ENCODE peak calls at places on chromosome 7, in nine cellular contexts. T is RWPE1, G is GM13976, H is MCF 10A, D is body of pancreas, R is endothelial cell, U is nephron progenitor cell, N is HFF-Myc, B is AG09319. P is an unnamed sample.

GRCh38 chr7:45609180-45609579 is 35.0 kb downstream of the ADCY1 start:
- DNase-seq in T (no peak), G (peak; percentile 7), H (no peak), D (no peak), R (no peak), U (no peak), N (no peak), B (no peak), P (no peak)

GRCh38 chr7:51255536-51256243 is 60.9 kb downstream of the COBL start:
- DNase-seq in T (no peak), G (no peak), H (peak; percentile 16), D (no peak), R (no peak), U (no peak), N (no peak), B (no peak), P (no peak)

GRCh38 chr7:158022601-158023000 is 565.0 kb downstream of the PTPRN2 start:
- DNase-seq in T (no peak), G (no peak), H (no peak), D (no peak), R (no peak), U (no peak), N (no peak), B (no peak), P (no peak)

GRCh38 chr7:157712666-157713235 is 375.9 kb downstream of the DNAJB6 start:
- DNase-seq in T (no peak), G (no peak), H (no peak), D (no peak), R (no peak), U (no peak), N (no peak), B (no peak), P (no peak)

GRCh38 chr7:93964262-93964661 is 39.9 kb downstream of the BET1 start:
- DNase-seq in T (no peak), G (no peak), H (no peak), D (no peak), R (no peak), U (no peak), N (no peak), B (no peak), P (no peak)

GRCh38 chr7:48875300-48875916 is 48.9 kb upstream of the CDC14C start:
- DNase-seq in T (peak; percentile 26), G (no peak), H (peak; percentile 43), D (peak; percentile 11), R (peak; percentile 50), U (peak; percentile 61), N (no peak), B (no peak), P (no peak)

GRCh38 chr7:50620418-50620817 is 55.2 kb upstream of the DDC start:
- DNase-seq in T (no peak), G (no peak), H (no peak), D (no peak), R (no peak), U (no peak), N (no peak), B (no peak), P (no peak)

GRCh38 chr7:66505531-66506451 is 122.9 kb upstream of the KCTD7 start:
- DNase-seq in T (no peak), G (no peak), H (no peak), D (no peak), R (no peak), U (no peak), N (no peak), B (no peak), P (peak; percentile 42)

GRCh38 chr7:7884855-7885254 is 83.7 kb upstream of the GLCCI1 start:
- DNase-seq in T (no peak), G (no peak), H (peak; percentile 35), D (no peak), R (no peak), U (no peak), N (no peak), B (no peak), P (no peak)

GRCh38 chr7:102890292-102890970 is 22.4 kb upstream of the LRRC17 start:
- DNase-seq in T (no peak), G (no peak), H (no peak), D (no peak), R (no peak), U (no peak), N (no peak), B (no peak), P (no peak)

GRCh38 chr7:131562941-131563340 is 6.5 kb upstream of the PODXL start:
- DNase-seq in T (no peak), G (no peak), H (no peak), D (no peak), R (no peak), U (no peak), N (no peak), B (no peak), P (no peak)

GRCh38 chr7:112202819-112203218 is 3.4 kb downstream of the DOCK4 start:
- DNase-seq in T (no peak), G (no peak), H (peak; percentile 74), D (peak; percentile 45), R (no peak), U (no peak), N (no peak), B (no peak), P (peak; percentile 54)

GRCh38 chr7:41162612-41163011 is 540.3 kb downstream of the INHBA start:
- DNase-seq in T (no peak), G (no peak), H (no peak), D (no peak), R (no peak), U (no peak), N (no peak), B (no peak), P (no peak)

GRCh38 chr7:32479574-32480200 is 10.5 kb downstream of the LSM5 start:
- DNase-seq in T (peak; percentile 55), G (peak; percentile 52), H (peak; percentile 63), D (no peak), R (peak; percentile 42), U (no peak), N (no peak), B (no peak), P (peak; percentile 53)

DNA sequence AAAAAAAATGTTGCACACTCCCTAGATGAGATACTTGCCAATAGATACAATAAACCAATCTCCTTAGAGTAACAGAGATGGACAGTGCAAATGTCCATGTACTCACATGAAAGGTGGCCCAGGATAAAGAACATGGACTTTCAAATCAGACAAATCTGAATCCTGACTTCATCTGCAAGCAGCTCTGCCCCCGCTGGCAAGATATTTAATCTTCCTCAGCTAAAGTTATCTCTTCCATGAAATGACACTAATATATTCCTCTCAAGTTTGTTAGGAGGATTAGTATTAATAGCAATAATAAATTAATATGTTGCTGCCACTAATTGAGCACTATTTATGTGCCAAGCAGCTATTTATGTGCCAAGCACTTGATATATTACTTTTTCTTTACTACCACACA is 148.6 kb upstream of the YAE1 start:
- DNase-seq in T (no peak), G (no peak), H (no peak), D (no peak), R (no peak), U (no peak), N (no peak), B (no peak), P (no peak)
- TF ChIP-seq CTCF in T (peak; percentile 6), G (no peak), H (no peak), D (no peak), R (peak; percentile 17), U (no peak), N (no peak), B (no peak), P (no peak)

DNA sequence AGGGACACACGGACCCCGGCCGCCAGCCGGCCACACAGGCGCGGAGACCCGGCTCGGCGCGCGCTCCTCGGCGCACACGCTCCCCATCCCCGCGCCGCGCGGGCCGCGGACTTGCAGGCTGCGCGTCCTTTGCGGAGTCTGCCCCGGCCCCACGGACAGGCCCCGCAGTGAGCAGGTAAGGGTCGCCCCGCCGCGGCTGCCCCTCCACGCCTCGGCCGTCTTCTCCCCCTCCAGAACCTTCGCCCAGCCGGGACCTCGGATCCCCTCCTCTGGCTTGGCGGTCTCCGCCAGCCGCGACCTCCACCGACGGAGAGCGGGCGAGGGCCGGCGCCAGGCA is 364 bp downstream of the ADCYAP1R1 start:
- DNase-seq in T (no peak), G (no peak), H (no peak), D (no peak), R (no peak), U (no peak), N (no peak), B (no peak), P (no peak)
- TF ChIP-seq CTCF in T (no peak), G (no peak), H (no peak), D (no peak), R (no peak), U (no peak), N (no peak), B (no peak), P (no peak)

GRCh38 chr7:76377186-76377918 is 18.6 kb upstream of the YWHAG start:
- DNase-seq in T (no peak), G (peak; percentile 58), H (no peak), D (no peak), R (no peak), U (no peak), N (no peak), B (no peak), P (no peak)

GRCh38 chr7:76380623-76380966 is 21.8 kb upstream of the YWHAG start:
- DNase-seq in T (no peak), G (no peak), H (no peak), D (no peak), R (no peak), U (no peak), N (no peak), B (no peak), P (no peak)

GRCh38 chr7:76383089-76383944 is 24.5 kb upstream of the YWHAG start:
- DNase-seq in T (peak; percentile 38), G (no peak), H (no peak), D (no peak), R (no peak), U (no peak), N (no peak), B (no peak), P (peak; percentile 38)

GRCh38 chr7:76386691-76387260 is 22.7 kb downstream of the SSC4D start:
- DNase-seq in T (no peak), G (no peak), H (peak; percentile 53), D (no peak), R (no peak), U (no peak), N (no peak), B (no peak), P (no peak)

GRCh38 chr7:76381814-76382213 is 23.0 kb upstream of the YWHAG start:
- DNase-seq in T (no peak), G (no peak), H (no peak), D (no peak), R (no peak), U (no peak), N (no peak), B (no peak), P (no peak)
- TF ChIP-seq CTCF in T (no peak), G (no peak), H (no peak), D (no peak), R (no peak), U (no peak), N (no peak), B (no peak), P (peak; percentile 19)

DNA sequence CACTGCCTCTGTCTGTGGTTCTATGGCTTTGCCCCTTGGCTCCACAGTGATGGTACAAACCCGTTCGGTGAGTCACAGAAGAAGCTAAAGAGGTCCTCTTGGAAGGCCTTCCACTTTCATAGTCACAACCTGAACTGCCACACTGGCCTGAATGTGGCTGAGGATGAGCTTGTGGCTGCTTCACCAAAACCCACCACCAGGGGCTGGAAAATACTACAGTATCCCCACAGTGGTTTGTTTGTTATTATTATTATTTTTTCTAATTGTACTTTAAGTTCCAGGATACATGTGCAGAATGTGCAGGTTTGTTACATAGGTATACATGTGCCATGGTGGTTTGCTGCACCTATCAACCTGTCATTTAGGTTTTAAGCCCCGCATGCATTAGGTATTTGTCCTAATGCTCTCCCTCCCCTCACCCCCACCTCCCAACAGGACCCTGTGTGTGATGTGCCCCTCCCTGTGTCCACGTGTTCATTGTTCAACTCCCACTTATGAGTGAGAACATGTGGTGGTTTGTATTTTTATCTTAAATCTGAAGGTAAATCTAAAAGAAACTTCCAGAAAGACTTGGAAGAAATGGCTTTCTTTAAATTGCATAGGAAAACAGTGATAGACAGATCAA is 160.8 kb upstream of the NPSR1 start:
- DNase-seq in T (peak; percentile 15), G (no peak), H (peak; percentile 17), D (no peak), R (peak; percentile 28), U (peak; percentile 15), N (no peak), B (no peak), P (peak; percentile 9)
- TF ChIP-seq CTCF in T (no peak), G (no peak), H (peak; percentile 35), D (no peak), R (peak; percentile 74), U (peak; percentile 35), N (peak; percentile 31), B (no peak), P (peak; percentile 39)

P was measured in BE2C.